ENCODE peak calls at places on chromosomes 12 and 14, in four cellular contexts. N is choroid plexus epithelial cell, F is nephron progenitor cell, L is GM12891. K is an unnamed sample.

GRCh38 chr14:21796912-21797311 is 123.3 kb upstream of the OR4E1 start:
- DNase-seq in N (peak), F (no peak), L (no peak), K (no peak)

GRCh38 chr12:41699658-41700057 is 445.0 kb downstream of the GXYLT1 start:
- DNase-seq in N (no peak), F (no peak), L (no peak), K (no peak)

GRCh38 chr12:89247962-89248361 is 104.3 kb downstream of the DUSP6 start:
- DNase-seq in N (no peak), F (no peak), L (no peak), K (no peak)

GRCh38 chr14:61460853-61461611 is 139.7 kb downstream of the PRKCH start:
- DNase-seq in N (peak), F (no peak), L (no peak), K (no peak)

GRCh38 chr12:10395390-10395998 is 5.7 kb upstream of the KLRK1 start:
- DNase-seq in N (peak), F (no peak), L (no peak), K (no peak)

GRCh38 chr12:105451211-105451610 is 120.7 kb downstream of the C12orf75 start:
- DNase-seq in N (peak), F (no peak), L (no peak), K (no peak)

GRCh38 chr12:56034586-56035332 is 7.0 kb upstream of the RPS26 start:
- DNase-seq in N (no peak), F (no peak), L (no peak), K (no peak)

GRCh38 chr12:78271546-78271945 is 440.9 kb downstream of the NAV3 start:
- DNase-seq in N (peak), F (no peak), L (no peak), K (no peak)

GRCh38 chr12:107369679-107370078 is 276.3 kb upstream of the CRY1 start:
- DNase-seq in N (no peak), F (no peak), L (no peak), K (no peak)

GRCh38 chr14:91482278-91483023 is 27.7 kb downstream of the PPP4R3A start:
- DNase-seq in N (peak), F (no peak), L (no peak), K (no peak)

GRCh38 chr14:104544362-104544761 is 35.2 kb upstream of the C14orf180 start:
- DNase-seq in N (no peak), F (no peak), L (no peak), K (no peak)

GRCh38 chr14:23441076-23441475 is 5.6 kb upstream of the MYH7 start:
- DNase-seq in N (peak), F (no peak), L (no peak), K (no peak)

GRCh38 chr14:67428501-67429031 is 16.6 kb upstream of the PLEK2 start:
- DNase-seq in N (peak), F (no peak), L (no peak), K (no peak)

GRCh38 chr12:66947119-66947518 is 268.2 kb upstream of the GRIP1 start:
- DNase-seq in N (no peak), F (no peak), L (no peak), K (no peak)

GRCh38 chr12:100745378-100746071 is 49.1 kb upstream of the ANO4 start:
- DNase-seq in N (no peak), F (no peak), L (no peak), K (no peak)

GRCh38 chr14:106605548-106606448 is 1079.4 kb downstream of the TMEM121 start:
- DNase-seq in N (no peak), F (no peak), L (peak), K (peak)

GRCh38 chr12:51801027-51801426 is 47.5 kb downstream of the FIGNL2 start:
- DNase-seq in N (no peak), F (no peak), L (no peak), K (no peak)

GRCh38 chr14:69760810-69761209 is 6.1 kb upstream of the SRSF5 start:
- DNase-seq in N (no peak), F (no peak), L (no peak), K (no peak)

GRCh38 chr12:69732088-69732487 is 6.6 kb upstream of the RAB3IP start:
- DNase-seq in N (peak), F (no peak), L (no peak), K (no peak)

GRCh38 chr12:2058837-2059236 is 6.0 kb downstream of the CACNA1C start:
- DNase-seq in N (no peak), F (no peak), L (no peak), K (no peak)

GRCh38 chr12:6653987-6654386 is 6.8 kb upstream of the ACRBP start:
- DNase-seq in N (no peak), F (no peak), L (no peak), K (no peak)

GRCh38 chr14:71362282-71362681 is 455.0 kb downstream of the PCNX1 start:
- DNase-seq in N (no peak), F (no peak), L (no peak), K (no peak)

GRCh38 chr14:58768977-58769376 is 131.2 kb downstream of the DACT1 start:
- DNase-seq in N (no peak), F (peak), L (no peak), K (no peak)

GRCh38 chr12:105223358-105223840 is 12.6 kb downstream of the APPL2 start:
- DNase-seq in N (no peak), F (no peak), L (no peak), K (no peak)

GRCh38 chr12:11540156-11540555 is 109.3 kb upstream of the ETV6 start:
- DNase-seq in N (no peak), F (no peak), L (no peak), K (no peak)

GRCh38 chr12:46217686-46218508 is 50.9 kb downstream of the SLC38A1 start:
- DNase-seq in N (no peak), F (no peak), L (no peak), K (no peak)

GRCh38 chr14:96754845-96755184 is 42.4 kb upstream of the VRK1 start:
- DNase-seq in N (no peak), F (no peak), L (no peak), K (peak)

GRCh38 chr14:58151264-58151700 is 731 bp downstream of the ARMH4 start:
- DNase-seq in N (peak), F (peak), L (no peak), K (no peak)

GRCh38 chr14:52091913-52092312 is 23.1 kb upstream of the NID2 start:
- DNase-seq in N (no peak), F (no peak), L (no peak), K (no peak)

GRCh38 chr14:95516554-95517209 is at the start of gene SYNE3:
- DNase-seq in N (no peak), F (peak), L (peak), K (peak)

GRCh38 chr14:70398706-70399431 is 18.0 kb downstream of the SYNJ2BP start:
- DNase-seq in N (no peak), F (no peak), L (no peak), K (no peak)

GRCh38 chr12:63821781-63822251 is 22.7 kb upstream of the SRGAP1 start:
- DNase-seq in N (peak), F (no peak), L (no peak), K (no peak)

GRCh38 chr12:30877110-30877875 is 49.3 kb upstream of the TSPAN11 start:
- DNase-seq in N (no peak), F (no peak), L (no peak), K (no peak)

GRCh38 chr14:54516709-54517108 is 7.0 kb downstream of the CGRRF1 start:
- DNase-seq in N (no peak), F (no peak), L (no peak), K (no peak)

GRCh38 chr12:39764944-39765560 is 145.4 kb upstream of the ABCD2 start:
- DNase-seq in N (peak), F (no peak), L (no peak), K (no peak)

GRCh38 chr12:79891506-79892162 is 43.3 kb downstream of the PPP1R12A start:
- DNase-seq in N (no peak), F (no peak), L (no peak), K (no peak)